ENCODE peak calls at places on chromosome 7, in ten cellular contexts. K, U, E, S, V, W, C, T, B and A are unnamed samples.
A peak's percentile ranks its signal among the peaks of the same experiment; 100 is the strongest.

GRCh38 chr7:74061840-74062539 is 21.6 kb upstream of the LIMK1 start:
- DNase-seq in S (peak; percentile 73), C (peak; percentile 84), V (no peak), T (peak; percentile 96), W (peak; percentile 67), U (peak; percentile 58), B (no peak), K (peak; percentile 67), E (peak; percentile 94), A (peak; percentile 87)

GRCh38 chr7:149799397-149800168 is 26.2 kb upstream of the ZNF467 start:
- DNase-seq in C (no peak), V (no peak), W (peak; percentile 76), T (no peak), U (no peak), S (peak; percentile 25), E (peak; percentile 55), K (peak; percentile 25), B (peak; percentile 76), A (peak; percentile 84)

GRCh38 chr7:129188892-129189660 is 643 bp downstream of the SMO start:
- DNase-seq in U (no peak), E (peak; percentile 49), B (peak; percentile 58), K (no peak), V (no peak), T (peak; percentile 47), C (peak; percentile 10), W (no peak), S (no peak), A (no peak)

GRCh38 chr7:129877146-129877792 is 75.5 kb downstream of the UBE2H start:
- DNase-seq in E (no peak), V (no peak), U (no peak), W (no peak), S (no peak), B (no peak), T (no peak), C (peak; percentile 14), K (no peak), A (no peak)

GRCh38 chr7:46784746-46785145 is 797.2 kb downstream of the TNS3 start:
- DNase-seq in K (no peak), U (peak; percentile 45), E (peak; percentile 19), V (no peak), C (peak; percentile 90), S (no peak), B (no peak), T (peak; percentile 84), W (no peak), A (no peak)

GRCh38 chr7:108348913-108349312 is 107.3 kb downstream of the NRCAM start:
- DNase-seq in S (no peak), B (no peak), V (no peak), E (no peak), U (no peak), K (no peak), W (no peak), T (peak; percentile 84), C (peak; percentile 76), A (no peak)

GRCh38 chr7:112202819-112203218 is 3.4 kb downstream of the DOCK4 start:
- DNase-seq in S (no peak), T (no peak), U (no peak), E (peak; percentile 75), K (no peak), V (no peak), C (no peak), B (no peak), W (no peak), A (no peak)

GRCh38 chr7:1024331-1024761 is 20.0 kb upstream of the GPR146 start:
- DNase-seq in W (no peak), T (no peak), E (no peak), U (no peak), B (no peak), S (no peak), V (no peak), K (no peak), C (no peak), A (no peak)

GRCh38 chr7:33754933-33755928 is 150.1 kb upstream of the BMPER start:
- DNase-seq in V (no peak), U (no peak), S (no peak), K (no peak), C (no peak), B (no peak), E (no peak), T (no peak), W (no peak), A (no peak)

GRCh38 chr7:79553811-79554555 is 100.5 kb upstream of the MAGI2 start:
- DNase-seq in E (no peak), B (no peak), V (no peak), W (no peak), S (no peak), T (peak; percentile 14), C (peak; percentile 85), K (no peak), U (no peak), A (no peak)

GRCh38 chr7:27187158-27187701 is 2.2 kb upstream of the HOXA11 start:
- DNase-seq in B (no peak), K (no peak), U (peak; percentile 37), C (no peak), V (no peak), S (no peak), T (no peak), E (no peak), W (no peak), A (no peak)